ENCODE peak calls at places on chromosomes 12 and 14, in six cellular contexts. A is SK-N-SH, E is GM12878, M is HCT116, J is HepG2, D is H1. X is an unnamed sample. For H3K9me3, the result is how much of the 10 kb centered on the place peaks cover.

GRCh38 chr12:70367268-70368141 is 1.4 kb downstream of the KCNMB4 start:
- DNase-seq in A (peak), E (no peak), M (no peak), J (no peak), D (no peak), X (no peak)

GRCh38 chr12:70508178-70508577 is 129.1 kb downstream of the PTPRB start:
- DNase-seq in A (no peak), E (no peak), M (no peak), J (peak), D (no peak), X (no peak)

GRCh38 chr12:57148469-57149308 is 1.3 kb upstream of the LRP1-AS start:
- DNase-seq in A (no peak), E (no peak), M (no peak), J (peak), D (no peak), X (no peak)

GRCh38 chr14:26707234-26707633 is 109.4 kb upstream of the NOVA1 start:
- DNase-seq in A (no peak), E (no peak), M (no peak), J (no peak), D (no peak), X (no peak)

GRCh38 chr12:115251727-115252126 is 567.8 kb upstream of the TBX3 start:
- DNase-seq in A (no peak), E (no peak), M (no peak), J (no peak), D (no peak), X (no peak)

GRCh38 chr14:35158951-35159653 is 36.8 kb downstream of the PRORP start:
- DNase-seq in A (no peak), E (no peak), M (no peak), J (peak), D (no peak), X (no peak)

GRCh38 chr14:91204657-91205056 is 39.8 kb downstream of the GPR68 start:
- DNase-seq in A (no peak), E (no peak), M (no peak), J (no peak), D (no peak), X (no peak)

GRCh38 chr14:102145395-102145794 is 5.7 kb downstream of the WDR20 start:
- DNase-seq in A (no peak), E (no peak), M (no peak), J (no peak), D (no peak), X (no peak)

GRCh38 chr14:36238666-36239363 is 62.3 kb upstream of the PTCSC3 start:
- DNase-seq in A (no peak), E (no peak), M (no peak), J (no peak), D (no peak), X (no peak)

GRCh38 chr14:94392510-94392935 is 4.1 kb upstream of the SERPINA1 start:
- DNase-seq in A (no peak), E (peak), M (no peak), J (peak), D (no peak), X (no peak)

GRCh38 chr12:57224973-57225679 is 4.4 kb upstream of the SHMT2 start:
- DNase-seq in A (no peak), E (no peak), M (no peak), J (no peak), D (peak), X (no peak)

GRCh38 chr12:7787574-7788315 is 1.5 kb upstream of the NANOG start:
- DNase-seq in A (no peak), E (no peak), M (no peak), J (peak), D (peak), X (peak)

GRCh38 chr12:119115296-119115905 is 63.3 kb upstream of the HSPB8 start:
- DNase-seq in A (peak), E (no peak), M (peak), J (peak), D (peak), X (peak)

GRCh38 chr12:34097213-34097612 is 74.9 kb downstream of the ALG10 start:
- DNase-seq in A (no peak), E (no peak), M (no peak), J (no peak), D (no peak), X (no peak)
- H3K9me3 ChIP-seq in A (under half), E (under half), M (under half), J (under half), D (under half), X (under half)

GRCh38 chr14:69543341-69544249 is 31.1 kb downstream of the CCDC177 start:
- DNase-seq in A (no peak), E (no peak), M (peak), J (no peak), D (no peak), X (no peak)
- TF ChIP-seq YY1 in A (no peak), E (no peak), M (no peak), J (no peak), D (no peak), X (no peak)

DNA sequence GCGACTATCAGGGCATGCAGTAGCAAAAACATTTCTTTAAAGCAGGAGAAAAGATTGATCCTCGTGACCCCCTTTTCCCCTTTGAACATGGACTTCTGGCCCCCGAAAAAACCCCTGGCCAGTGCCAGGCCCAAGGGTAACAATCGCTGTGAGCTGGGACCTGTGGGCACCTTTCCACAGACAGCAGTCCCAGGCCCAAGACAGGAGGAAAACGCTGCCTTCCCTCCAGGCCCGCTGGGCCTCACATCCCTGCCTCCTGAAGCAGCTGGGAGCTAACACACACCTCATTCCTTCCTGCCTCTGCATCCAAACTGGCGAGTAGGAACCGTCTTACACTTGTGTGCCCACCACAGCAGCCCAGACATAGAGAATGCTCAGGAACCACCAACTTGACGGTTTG is 1.2 kb downstream of the VWF start:
- DNase-seq in A (no peak), E (no peak), M (no peak), J (no peak), D (no peak), X (no peak)
- H3K4me3 ChIP-seq in A (no peak), E (no peak), M (no peak), J (no peak), D (no peak), X (no peak)

GRCh38 chr14:45133683-45134050 is 614 bp downstream of the FKBP3 start:
- DNase-seq in A (no peak), E (no peak), M (no peak), J (no peak), D (no peak), X (no peak)

GRCh38 chr14:45140661-45141187 is 5.0 kb downstream of the FANCM start:
- DNase-seq in A (no peak), E (no peak), M (no peak), J (no peak), D (no peak), X (no peak)

GRCh38 chr14:45134051-45134958 is at the start of gene FKBP3:
- DNase-seq in A (peak), E (peak), M (peak), J (peak), D (peak), X (peak)

GRCh38 chr14:45135181-45135580 is 549 bp upstream of the FANCM start:
- DNase-seq in A (no peak), E (no peak), M (no peak), J (no peak), D (no peak), X (no peak)

DNA sequence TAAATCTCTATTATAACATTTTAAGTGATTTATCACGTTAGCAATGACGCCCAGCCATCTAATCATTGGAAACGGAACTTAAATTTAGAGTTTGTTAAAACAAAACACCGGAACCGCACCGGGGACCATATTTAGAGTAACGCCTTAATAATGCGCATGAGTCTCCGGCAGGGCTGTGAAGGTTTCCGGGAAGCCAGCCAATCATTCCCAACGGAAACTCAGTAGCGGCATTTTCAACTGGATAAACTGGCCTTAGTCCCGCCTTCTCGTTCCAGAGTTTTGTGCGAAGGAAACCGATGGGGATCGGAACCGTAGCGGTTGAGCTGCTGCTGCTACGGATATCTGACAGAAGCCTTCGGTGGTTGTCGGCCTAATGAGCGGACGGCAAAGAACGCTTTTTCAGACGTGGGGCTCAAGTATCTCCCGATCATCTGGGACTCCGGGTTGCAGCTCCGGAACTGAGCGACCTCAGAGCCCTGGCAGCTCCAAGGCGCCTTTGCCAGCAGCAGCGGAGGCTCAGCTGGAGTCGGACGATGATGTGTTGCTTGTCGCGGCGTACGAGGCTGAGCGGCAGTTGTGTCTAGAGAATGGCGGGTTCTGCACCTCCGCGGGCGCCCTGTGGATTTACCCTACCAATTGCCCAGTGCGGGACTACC is at the start of gene FANCM:
- DNase-seq in A (peak), E (peak), M (peak), J (peak), D (peak), X (peak)
- H3K9me3 ChIP-seq in A (under half), E (under half), M (under half), J (under half), D (under half), X (under half)

GRCh38 chr12:10388611-10389010 is 1.2 kb downstream of the KLRK1 start:
- DNase-seq in A (no peak), E (no peak), M (no peak), J (no peak), D (no peak), X (no peak)

GRCh38 chr12:10381912-10382628 is 7.8 kb downstream of the KLRK1 start:
- DNase-seq in A (no peak), E (no peak), M (no peak), J (no peak), D (no peak), X (no peak)

GRCh38 chr12:10389941-10390340 is at the start of gene KLRK1:
- DNase-seq in A (no peak), E (no peak), M (no peak), J (no peak), D (no peak), X (no peak)

GRCh38 chr12:10384191-10384590 is 5.7 kb downstream of the KLRK1 start:
- DNase-seq in A (no peak), E (no peak), M (no peak), J (no peak), D (no peak), X (no peak)

DNA sequence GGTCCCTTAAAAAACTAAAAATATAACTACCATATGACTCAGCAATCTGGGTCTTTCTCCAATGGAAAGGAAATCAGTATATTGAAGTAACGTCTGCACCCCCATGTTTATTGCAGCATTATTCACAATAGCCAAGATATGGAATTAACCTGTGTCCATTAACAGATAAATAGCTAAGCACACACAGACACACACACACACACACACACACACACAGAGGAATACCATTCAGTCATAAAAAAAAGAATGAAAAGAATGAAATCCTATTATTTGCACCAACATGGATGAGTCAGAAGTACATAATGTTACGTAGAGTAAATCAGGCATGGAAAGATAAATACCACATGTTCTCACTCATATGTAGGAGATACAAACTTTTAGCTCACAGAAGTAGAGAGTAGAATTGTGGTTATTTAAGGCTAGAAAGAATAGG is 4.6 kb downstream of the KLRK1 start:
- DNase-seq in A (no peak), E (no peak), M (no peak), J (peak), D (no peak), X (no peak)
- TF ChIP-seq YY1 in A (no peak), E (no peak), M (no peak), J (no peak), D (no peak), X (no peak)

X was measured in NT2/D1.